ENCODE peak calls at places on chromosomes 3 and 15, in seven cellular contexts. Q is C1 segment of cervical spinal cord, I is AG04450, U is pons, G is kidney glomerular epithelial cell, L is SIG-M5, X is ureter. C is an unnamed sample.

GRCh38 chr3:195447205-195447604 is 4.4 kb upstream of the ACAP2 start:
- DNase-seq in Q (no peak), I (no peak), U (no peak), G (no peak), L (no peak), X (no peak), C (no peak)

GRCh38 chr3:123559040-123559861 is 25.6 kb downstream of the HACD2 start:
- DNase-seq in Q (no peak), I (no peak), U (peak), G (peak), L (no peak), X (no peak), C (peak)

GRCh38 chr3:66099541-66100065 is 60.9 kb upstream of the MAGI1 start:
- DNase-seq in Q (no peak), I (no peak), U (no peak), G (no peak), L (no peak), X (no peak), C (no peak)

GRCh38 chr15:68801572-68802148 is 19.0 kb downstream of the ANP32A start:
- DNase-seq in Q (no peak), I (no peak), U (no peak), G (no peak), L (no peak), X (no peak), C (no peak)

GRCh38 chr3:142134799-142135325 is 14.5 kb downstream of the TFDP2 start:
- DNase-seq in Q (no peak), I (no peak), U (no peak), G (no peak), L (no peak), X (no peak), C (no peak)

GRCh38 chr3:16079519-16079918 is 95.0 kb upstream of the GALNT15 start:
- DNase-seq in Q (no peak), I (no peak), U (no peak), G (no peak), L (no peak), X (no peak), C (peak)

GRCh38 chr3:64329037-64329436 is 103.8 kb upstream of the PRICKLE2 start:
- DNase-seq in Q (no peak), I (no peak), U (no peak), G (no peak), L (no peak), X (no peak), C (no peak)

GRCh38 chr3:128054363-128054762 is 2.1 kb downstream of the SEC61A1 start:
- DNase-seq in Q (no peak), I (no peak), U (no peak), G (peak), L (no peak), X (no peak), C (peak)

GRCh38 chr15:50764331-50765201 is 940 bp downstream of the SPPL2A start:
- DNase-seq in Q (no peak), I (no peak), U (peak), G (peak), L (no peak), X (peak), C (peak)

GRCh38 chr3:47573190-47574172 is 5.2 kb downstream of the CSPG5 start:
- DNase-seq in Q (peak), I (no peak), U (peak), G (no peak), L (no peak), X (no peak), C (peak)

C was measured in adipocyte.